ENCODE peak calls at places on chromosomes 3 and 15, in eight cellular contexts. S is tibial nerve, E is GM12878, X is A549, G is sigmoid colon, W is suprapubic skin, U is SK-N-SH, T is transverse colon. H is an unnamed sample.

GRCh38 chr3:43223670-43224364 is 62.5 kb upstream of the SNRK start:
- DNase-seq in S (no peak), E (no peak), X (no peak), G (no peak), W (no peak), U (no peak), T (no peak), H (no peak)

GRCh38 chr3:38544926-38545325 is 48.8 kb downstream of the EXOG start:
- DNase-seq in S (no peak), E (no peak), X (no peak), G (no peak), W (no peak), U (no peak), T (no peak), H (no peak)

GRCh38 chr3:55709411-55709997 is 222.4 kb upstream of the WNT5A start:
- DNase-seq in S (no peak), E (no peak), X (no peak), G (peak), W (no peak), U (no peak), T (no peak), H (no peak)

GRCh38 chr3:173257797-173258196 is 116.8 kb upstream of the SPATA16 start:
- DNase-seq in S (no peak), E (no peak), X (no peak), G (no peak), W (no peak), U (no peak), T (no peak), H (no peak)

GRCh38 chr3:138369151-138369900 is 20.9 kb downstream of the MRAS start:
- DNase-seq in S (no peak), E (no peak), X (no peak), G (peak), W (no peak), U (no peak), T (no peak), H (no peak)

GRCh38 chr15:27392163-27392562 is 421.2 kb downstream of the GABRG3 start:
- DNase-seq in S (no peak), E (no peak), X (no peak), G (no peak), W (no peak), U (no peak), T (no peak), H (no peak)

GRCh38 chr3:48015451-48016182 is 599 bp downstream of the MAP4 start:
- DNase-seq in S (no peak), E (no peak), X (no peak), G (no peak), W (no peak), U (no peak), T (no peak), H (no peak)

GRCh38 chr3:177615015-177615414 is 417.7 kb upstream of the TBL1XR1 start:
- DNase-seq in S (peak), E (no peak), X (peak), G (peak), W (no peak), U (no peak), T (peak), H (peak)

GRCh38 chr15:83998486-83998885 is 237.1 kb upstream of the GOLGA6L4 start:
- DNase-seq in S (no peak), E (no peak), X (no peak), G (no peak), W (no peak), U (no peak), T (no peak), H (no peak)

GRCh38 chr15:83992356-83993031 is 243.1 kb upstream of the GOLGA6L4 start:
- DNase-seq in S (no peak), E (peak), X (no peak), G (no peak), W (no peak), U (no peak), T (no peak), H (no peak)

GRCh38 chr15:83991163-83991562 is 244.4 kb upstream of the GOLGA6L4 start:
- DNase-seq in S (no peak), E (no peak), X (no peak), G (no peak), W (no peak), U (no peak), T (no peak), H (no peak)

GRCh38 chr15:83999396-84000120 is 236.0 kb upstream of the GOLGA6L4 start:
- DNase-seq in S (no peak), E (no peak), X (no peak), G (no peak), W (no peak), U (no peak), T (no peak), H (no peak)

GRCh38 chr15:83993591-83993990 is 242.0 kb upstream of the GOLGA6L4 start:
- DNase-seq in S (no peak), E (no peak), X (no peak), G (no peak), W (no peak), U (no peak), T (no peak), H (no peak)
- TF ChIP-seq CTCF in S (no peak), E (peak), X (no peak), G (no peak), W (no peak), U (no peak), T (no peak), H (no peak)

GRCh38 chr15:40928975-40929729 is at the start of gene DLL4:
- DNase-seq in S (no peak), E (no peak), X (peak), G (no peak), W (no peak), U (peak), T (peak), H (peak)

GRCh38 chr15:40926659-40927496 is 2.3 kb upstream of the DLL4 start:
- DNase-seq in S (no peak), E (no peak), X (no peak), G (no peak), W (peak), U (no peak), T (no peak), H (no peak)

GRCh38 chr15:40928351-40928974 is 677 bp upstream of the DLL4 start:
- DNase-seq in S (no peak), E (no peak), X (no peak), G (no peak), W (no peak), U (no peak), T (peak), H (no peak)

GRCh38 chr15:40925863-40926658 is 3.1 kb upstream of the DLL4 start:
- DNase-seq in S (no peak), E (no peak), X (no peak), G (no peak), W (no peak), U (peak), T (peak), H (no peak)

DNA sequence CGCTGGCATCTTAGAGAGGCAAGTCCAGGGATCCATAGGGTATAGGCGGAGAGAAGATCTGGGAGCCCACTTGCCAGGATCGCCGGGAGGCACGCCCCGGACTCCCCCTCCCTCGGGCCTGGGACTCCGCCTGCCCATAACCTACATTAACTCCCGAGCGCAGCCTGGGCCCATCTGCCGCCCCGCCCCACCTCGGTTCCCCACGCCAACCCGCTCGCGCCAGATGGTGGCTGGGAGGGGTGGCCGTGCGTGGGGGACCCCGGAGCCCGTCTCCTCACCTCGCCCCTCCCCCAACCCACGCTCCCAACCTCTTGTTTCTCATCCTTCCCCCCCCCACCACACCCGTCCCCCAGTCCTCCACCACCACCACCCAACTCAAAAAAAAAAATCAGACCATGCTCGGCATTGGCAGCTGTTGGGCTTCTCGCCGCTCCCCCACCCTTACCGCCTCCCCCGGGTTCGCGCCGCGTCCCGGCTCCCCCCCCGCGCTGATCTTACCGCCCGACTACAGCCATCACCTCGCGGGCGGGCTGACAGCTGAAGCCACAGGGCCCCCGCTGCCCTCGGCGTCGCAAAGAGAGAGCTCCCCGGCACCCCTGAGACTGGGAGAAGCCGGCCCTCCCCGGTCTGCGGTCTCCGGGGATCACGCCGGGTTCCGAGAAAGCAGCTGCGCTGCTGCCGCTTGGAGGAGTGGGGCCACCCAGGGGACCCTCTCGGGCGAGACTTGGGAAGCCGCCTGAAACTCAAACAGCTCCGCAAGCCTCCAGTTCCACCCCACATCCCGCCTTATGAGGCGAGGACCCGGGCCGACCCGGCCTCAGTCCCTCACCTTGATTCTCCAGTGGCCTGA is 1.4 kb upstream of the DLL4 start:
- DNase-seq in S (no peak), E (no peak), X (no peak), G (no peak), W (no peak), U (peak), T (peak), H (no peak)
- TF ChIP-seq EP300 in S (no peak), E (no peak), X (no peak), G (no peak), W (no peak), U (no peak), T (no peak), H (no peak)

DNA sequence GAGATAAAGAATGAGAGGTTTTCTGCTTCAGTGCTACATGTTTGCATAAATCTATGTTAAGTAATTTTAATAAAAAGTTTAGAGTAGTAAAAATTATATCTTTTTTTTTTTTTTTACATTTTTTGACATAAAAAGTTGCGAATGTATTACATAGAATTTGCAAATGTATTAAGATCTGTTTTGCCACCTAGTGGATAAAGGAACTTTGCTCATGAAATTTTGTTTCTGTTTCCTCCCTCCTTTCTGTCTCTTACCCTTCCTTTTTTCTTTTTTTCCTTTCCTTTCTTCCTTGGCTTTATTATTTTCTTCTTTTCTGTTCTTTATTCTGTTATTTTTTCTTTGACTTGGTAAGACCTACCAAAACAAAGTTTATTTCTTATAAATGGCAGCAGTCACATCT is 58.5 kb upstream of the UTS2B start:
- DNase-seq in S (no peak), E (no peak), X (no peak), G (no peak), W (no peak), U (no peak), T (no peak), H (no peak)
- TF ChIP-seq CTCF in S (no peak), E (peak), X (peak), G (no peak), W (no peak), U (peak), T (peak), H (no peak)

GRCh38 chr15:49589030-49589429 is 31.6 kb downstream of the FAM227B start:
- DNase-seq in S (no peak), E (no peak), X (no peak), G (no peak), W (no peak), U (no peak), T (no peak), H (no peak)
- TF ChIP-seq EP300 in S (no peak), E (no peak), X (no peak), G (no peak), W (no peak), U (no peak), T (no peak), H (no peak)

GRCh38 chr3:186589115-186589514 is 18.6 kb downstream of the DNAJB11 start:
- DNase-seq in S (no peak), E (no peak), X (peak), G (no peak), W (no peak), U (no peak), T (no peak), H (no peak)
- TF ChIP-seq CTCF in S (no peak), E (peak), X (peak), G (no peak), W (no peak), U (peak), T (no peak), H (no peak)

DNA sequence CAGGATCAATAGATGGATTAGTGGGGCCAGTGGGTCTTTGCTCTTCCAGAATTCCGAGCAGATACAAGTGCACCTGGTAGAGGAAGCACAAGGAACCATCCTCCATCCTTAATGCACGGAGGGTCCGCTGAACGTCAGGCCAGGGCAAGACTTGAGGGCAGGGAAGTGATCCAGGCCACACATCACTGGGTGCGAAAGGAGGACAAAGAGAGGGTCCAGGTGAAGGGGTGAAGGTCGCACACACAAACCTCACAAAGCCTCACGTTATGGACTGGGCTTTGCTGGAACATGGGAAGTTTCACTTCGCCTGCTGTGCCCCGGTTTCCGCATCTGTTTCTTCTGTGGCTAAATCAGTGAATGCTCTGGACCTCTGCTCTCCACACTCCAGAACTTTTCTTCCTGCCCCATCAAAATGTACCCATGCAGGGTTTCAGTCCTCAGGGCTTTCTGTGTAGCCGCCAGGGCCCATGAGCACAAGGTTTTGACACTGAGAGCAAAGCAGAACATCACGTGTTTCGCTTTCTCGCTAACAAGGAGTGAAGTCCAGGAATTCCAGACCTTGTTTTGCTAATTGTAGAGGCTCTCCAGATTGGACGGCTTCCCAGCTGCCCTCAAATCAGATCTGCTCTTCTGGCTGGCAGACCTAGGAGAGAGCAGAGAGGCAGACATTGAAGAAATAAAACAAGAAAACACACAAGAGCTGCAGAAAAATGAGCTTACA is 56.3 kb downstream of the KLF15 start:
- DNase-seq in S (no peak), E (no peak), X (no peak), G (peak), W (no peak), U (no peak), T (no peak), H (peak)
- TF ChIP-seq EP300 in S (no peak), E (no peak), X (no peak), G (no peak), W (no peak), U (no peak), T (no peak), H (no peak)

GRCh38 chr3:14256561-14257342 is 78.1 kb downstream of the LSM3 start:
- DNase-seq in S (no peak), E (no peak), X (no peak), G (no peak), W (no peak), U (no peak), T (peak), H (peak)
- TF ChIP-seq CTCF in S (no peak), E (no peak), X (no peak), G (no peak), W (no peak), U (no peak), T (no peak), H (no peak)

GRCh38 chr3:125436921-125437320 is 61.8 kb upstream of the ZNF148 start:
- DNase-seq in S (no peak), E (no peak), X (no peak), G (no peak), W (no peak), U (no peak), T (no peak), H (no peak)

GRCh38 chr3:125435231-125435630 is 60.1 kb upstream of the ZNF148 start:
- DNase-seq in S (no peak), E (no peak), X (no peak), G (no peak), W (no peak), U (no peak), T (no peak), H (no peak)

GRCh38 chr3:125440559-125440955 is 65.4 kb upstream of the ZNF148 start:
- DNase-seq in S (no peak), E (no peak), X (peak), G (no peak), W (no peak), U (no peak), T (peak), H (peak)

GRCh38 chr3:125440970-125441369 is 65.8 kb upstream of the ZNF148 start:
- DNase-seq in S (no peak), E (no peak), X (no peak), G (no peak), W (no peak), U (no peak), T (no peak), H (no peak)

DNA sequence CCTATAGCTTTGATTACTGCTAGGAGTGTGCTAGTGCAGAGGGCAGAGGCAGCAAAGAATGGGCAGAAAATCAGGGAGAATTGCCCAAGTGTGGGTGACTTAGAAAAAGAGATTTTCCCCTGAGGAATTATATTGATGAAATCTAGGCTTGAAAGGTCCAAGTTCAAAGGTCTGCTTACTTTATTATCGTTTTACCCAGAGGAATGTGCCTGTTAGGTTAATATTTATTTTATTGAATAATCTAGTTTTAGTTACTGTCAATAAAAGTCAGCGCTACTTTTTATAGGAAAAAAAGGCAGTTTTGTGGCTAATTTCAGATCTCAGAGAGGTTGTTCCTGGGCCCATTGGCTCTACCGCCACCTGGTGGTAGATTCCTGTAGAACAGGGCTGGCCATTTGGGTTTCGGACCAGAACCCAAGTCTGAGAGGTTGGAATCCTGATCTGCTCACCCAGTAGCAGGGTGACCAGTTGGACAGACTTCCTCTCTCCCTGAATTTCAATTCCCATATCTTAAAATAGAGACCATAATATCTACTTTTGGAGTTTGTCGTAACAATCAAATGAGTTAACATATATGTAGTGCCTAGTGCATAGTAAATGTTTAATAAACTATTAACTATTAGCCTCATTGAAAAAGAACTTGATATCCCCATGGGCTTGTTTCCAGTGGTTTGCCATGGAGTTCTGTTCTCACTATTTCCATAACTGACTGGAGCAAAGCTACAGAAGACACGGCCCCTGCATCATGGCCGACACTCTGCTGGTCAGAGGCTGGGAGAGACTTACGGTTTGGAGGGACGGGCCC is 62.7 kb upstream of the ZNF148 start:
- DNase-seq in S (peak), E (no peak), X (peak), G (peak), W (no peak), U (peak), T (peak), H (peak)
- TF ChIP-seq EP300 in S (no peak), E (no peak), X (no peak), G (no peak), W (no peak), U (no peak), T (no peak), H (no peak)

H was measured in stomach.